ENCODE peak calls at places on chromosomes 3 and 15, in six cellular contexts. One of them, this sample, is unnamed.
A peak's percentile ranks its signal among the peaks of the same experiment; 100 is the strongest.

GRCh38 chr15:57297630-57298029 is 78.7 kb upstream of the CGNL1 start:
- DNase-seq in esophagus muscularis mucosa: no peak
- DNase-seq in adrenal gland: no peak
- DNase-seq in spleen: no peak
- DNase-seq in uterus: no peak
- DNase-seq in Peyer's patch: no peak
- DNase-seq in this sample: no peak

GRCh38 chr3:14606663-14607339 is 44.8 kb upstream of the CCDC174 start:
- DNase-seq in esophagus muscularis mucosa: no peak
- DNase-seq in adrenal gland: no peak
- DNase-seq in spleen: no peak
- DNase-seq in uterus: no peak
- DNase-seq in Peyer's patch: no peak
- DNase-seq in this sample: no peak

GRCh38 chr15:27665002-27665401 is 434.1 kb downstream of the OCA2 start:
- DNase-seq in esophagus muscularis mucosa: peak; percentile 57
- DNase-seq in adrenal gland: no peak
- DNase-seq in spleen: no peak
- DNase-seq in uterus: no peak
- DNase-seq in Peyer's patch: no peak
- DNase-seq in this sample: no peak

GRCh38 chr3:183980408-183980807 is 37.3 kb downstream of the ABCC5 start:
- DNase-seq in esophagus muscularis mucosa: no peak
- DNase-seq in adrenal gland: no peak
- DNase-seq in spleen: no peak
- DNase-seq in uterus: no peak
- DNase-seq in Peyer's patch: no peak
- DNase-seq in this sample: no peak

GRCh38 chr3:11563159-11563558 is 80.6 kb downstream of the VGLL4 start:
- DNase-seq in esophagus muscularis mucosa: no peak
- DNase-seq in adrenal gland: no peak
- DNase-seq in spleen: peak; percentile 61
- DNase-seq in uterus: peak; percentile 14
- DNase-seq in Peyer's patch: no peak
- DNase-seq in this sample: no peak

GRCh38 chr3:106570426-106570825 is 701.6 kb upstream of the CBLB start:
- DNase-seq in esophagus muscularis mucosa: no peak
- DNase-seq in adrenal gland: no peak
- DNase-seq in spleen: no peak
- DNase-seq in uterus: no peak
- DNase-seq in Peyer's patch: no peak
- DNase-seq in this sample: no peak

GRCh38 chr3:116815831-116816588 is 106.4 kb downstream of the TUSC7 start:
- DNase-seq in esophagus muscularis mucosa: no peak
- DNase-seq in adrenal gland: peak; percentile 18
- DNase-seq in spleen: no peak
- DNase-seq in uterus: peak; percentile 19
- DNase-seq in Peyer's patch: no peak
- DNase-seq in this sample: no peak

GRCh38 chr3:79012946-79013362 is 754.8 kb downstream of the ROBO1 start:
- DNase-seq in esophagus muscularis mucosa: no peak
- DNase-seq in adrenal gland: no peak
- DNase-seq in spleen: no peak
- DNase-seq in uterus: no peak
- DNase-seq in Peyer's patch: no peak
- DNase-seq in this sample: no peak

GRCh38 chr3:128875556-128876120 is 3.8 kb upstream of the ACAD9 start:
- DNase-seq in esophagus muscularis mucosa: no peak
- DNase-seq in adrenal gland: peak; percentile 43
- DNase-seq in spleen: peak; percentile 78
- DNase-seq in uterus: no peak
- DNase-seq in Peyer's patch: no peak
- DNase-seq in this sample: no peak

GRCh38 chr3:107981471-107982111 is 109.2 kb downstream of the CD47 start:
- DNase-seq in esophagus muscularis mucosa: no peak
- DNase-seq in adrenal gland: no peak
- DNase-seq in spleen: no peak
- DNase-seq in uterus: no peak
- DNase-seq in Peyer's patch: no peak
- DNase-seq in this sample: no peak

GRCh38 chr3:152688313-152688712 is 146.6 kb upstream of the P2RY1 start:
- DNase-seq in esophagus muscularis mucosa: no peak
- DNase-seq in adrenal gland: no peak
- DNase-seq in spleen: no peak
- DNase-seq in uterus: no peak
- DNase-seq in Peyer's patch: no peak
- DNase-seq in this sample: peak; percentile 3

GRCh38 chr3:83873550-83873949 is 1085.2 kb upstream of the CADM2 start:
- DNase-seq in esophagus muscularis mucosa: no peak
- DNase-seq in adrenal gland: no peak
- DNase-seq in spleen: no peak
- DNase-seq in uterus: no peak
- DNase-seq in Peyer's patch: no peak
- DNase-seq in this sample: no peak

GRCh38 chr15:47718474-47719440 is 1.5 kb downstream of the SEMA6D start:
- DNase-seq in esophagus muscularis mucosa: no peak
- DNase-seq in adrenal gland: no peak
- DNase-seq in spleen: no peak
- DNase-seq in uterus: no peak
- DNase-seq in Peyer's patch: peak; percentile 62
- DNase-seq in this sample: no peak

GRCh38 chr15:83108266-83109219 is 1.1 kb downstream of the TM6SF1 start:
- DNase-seq in esophagus muscularis mucosa: no peak
- DNase-seq in adrenal gland: peak; percentile 73
- DNase-seq in spleen: peak; percentile 90
- DNase-seq in uterus: peak; percentile 15
- DNase-seq in Peyer's patch: no peak
- DNase-seq in this sample: no peak

GRCh38 chr15:36230741-36231140 is 348.7 kb upstream of the CDIN1 start:
- DNase-seq in esophagus muscularis mucosa: no peak
- DNase-seq in adrenal gland: no peak
- DNase-seq in spleen: no peak
- DNase-seq in uterus: no peak
- DNase-seq in Peyer's patch: no peak
- DNase-seq in this sample: no peak

GRCh38 chr3:165854696-165855095 is 17.5 kb upstream of the BCHE start:
- DNase-seq in esophagus muscularis mucosa: no peak
- DNase-seq in adrenal gland: no peak
- DNase-seq in spleen: no peak
- DNase-seq in uterus: no peak
- DNase-seq in Peyer's patch: no peak
- DNase-seq in this sample: no peak

GRCh38 chr3:123540285-123540684 is 44.6 kb downstream of the HACD2 start:
- DNase-seq in esophagus muscularis mucosa: no peak
- DNase-seq in adrenal gland: no peak
- DNase-seq in spleen: no peak
- DNase-seq in uterus: no peak
- DNase-seq in Peyer's patch: no peak
- DNase-seq in this sample: no peak

DNA sequence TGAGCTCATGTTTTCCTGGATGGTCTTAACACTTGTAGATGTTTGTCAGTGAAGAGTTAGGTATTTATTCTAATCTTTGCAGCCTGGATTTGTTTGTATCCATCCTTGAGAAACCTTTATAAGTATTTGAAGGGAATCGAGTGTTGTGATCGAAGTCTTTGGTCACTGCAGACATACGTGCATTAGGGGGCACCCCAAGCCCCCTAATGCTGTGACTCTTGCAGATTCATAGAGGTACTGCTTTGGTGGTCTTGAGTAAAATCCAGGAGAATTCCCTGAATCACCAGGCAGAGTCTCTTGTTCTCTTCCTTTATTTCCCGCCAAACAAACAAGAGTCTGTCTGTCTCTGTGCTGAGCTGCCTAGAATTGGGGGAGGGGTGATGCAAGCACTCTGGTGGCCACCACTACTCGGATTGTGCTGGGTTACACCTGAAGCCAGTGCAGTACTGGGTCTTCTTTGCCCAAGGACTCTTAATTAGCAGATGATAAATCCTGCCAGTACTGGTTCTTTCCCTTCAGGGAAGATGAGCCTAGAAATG is 170.5 kb upstream of the POU1F1 start:
- DNase-seq in esophagus muscularis mucosa: no peak
- DNase-seq in adrenal gland: no peak
- DNase-seq in spleen: no peak
- DNase-seq in uterus: no peak
- DNase-seq in Peyer's patch: no peak
- DNase-seq in this sample: no peak
- TF ChIP-seq POLR2A in esophagus muscularis mucosa: no peak
- TF ChIP-seq POLR2A in adrenal gland: no peak
- TF ChIP-seq POLR2A in spleen: no peak
- TF ChIP-seq POLR2A in uterus: no peak
- TF ChIP-seq POLR2A in Peyer's patch: no peak
- TF ChIP-seq POLR2A in this sample: no peak

GRCh38 chr15:78007211-78007956 is 70.1 kb downstream of the TBC1D2B start:
- DNase-seq in esophagus muscularis mucosa: no peak
- DNase-seq in adrenal gland: no peak
- DNase-seq in spleen: no peak
- DNase-seq in uterus: no peak
- DNase-seq in Peyer's patch: no peak
- DNase-seq in this sample: no peak

GRCh38 chr15:78016860-78017259 is 60.7 kb downstream of the TBC1D2B start:
- DNase-seq in esophagus muscularis mucosa: no peak
- DNase-seq in adrenal gland: peak; percentile 42
- DNase-seq in spleen: no peak
- DNase-seq in uterus: no peak
- DNase-seq in Peyer's patch: no peak
- DNase-seq in this sample: no peak

GRCh38 chr15:78007965-78008886 is 69.3 kb downstream of the TBC1D2B start:
- DNase-seq in esophagus muscularis mucosa: no peak
- DNase-seq in adrenal gland: peak; percentile 94
- DNase-seq in spleen: no peak
- DNase-seq in uterus: peak; percentile 86
- DNase-seq in Peyer's patch: no peak
- DNase-seq in this sample: peak; percentile 47

GRCh38 chr15:78010112-78010511 is 67.4 kb downstream of the TBC1D2B start:
- DNase-seq in esophagus muscularis mucosa: no peak
- DNase-seq in adrenal gland: no peak
- DNase-seq in spleen: no peak
- DNase-seq in uterus: no peak
- DNase-seq in Peyer's patch: no peak
- DNase-seq in this sample: no peak

DNA sequence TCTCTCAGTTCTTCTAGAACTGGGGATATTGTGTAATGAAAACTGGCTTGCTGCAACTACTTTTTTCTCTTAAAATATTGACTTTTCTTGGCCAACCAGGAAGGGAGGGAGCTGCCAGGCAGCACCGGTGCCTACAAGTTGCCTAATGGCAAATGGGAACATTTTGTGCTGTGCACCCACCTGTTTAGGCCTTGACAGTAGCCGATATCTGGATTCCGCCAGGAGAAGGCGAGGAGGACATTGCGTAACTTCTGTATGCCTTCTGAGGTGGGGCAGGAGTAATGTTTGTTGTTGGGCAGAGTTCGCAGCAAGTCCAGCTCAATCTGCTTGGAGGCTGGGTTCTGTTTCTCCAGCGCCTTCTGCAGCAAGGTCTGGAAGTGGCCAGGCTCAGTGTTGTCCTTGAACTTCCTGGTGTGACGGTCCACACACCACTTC is 64.9 kb downstream of the TBC1D2B start:
- DNase-seq in esophagus muscularis mucosa: no peak
- DNase-seq in adrenal gland: peak; percentile 63
- DNase-seq in spleen: no peak
- DNase-seq in uterus: no peak
- DNase-seq in Peyer's patch: peak; percentile 72
- DNase-seq in this sample: no peak
- TF ChIP-seq POLR2A in esophagus muscularis mucosa: no peak
- TF ChIP-seq POLR2A in adrenal gland: no peak
- TF ChIP-seq POLR2A in spleen: no peak
- TF ChIP-seq POLR2A in uterus: no peak
- TF ChIP-seq POLR2A in Peyer's patch: no peak
- TF ChIP-seq POLR2A in this sample: no peak

DNA sequence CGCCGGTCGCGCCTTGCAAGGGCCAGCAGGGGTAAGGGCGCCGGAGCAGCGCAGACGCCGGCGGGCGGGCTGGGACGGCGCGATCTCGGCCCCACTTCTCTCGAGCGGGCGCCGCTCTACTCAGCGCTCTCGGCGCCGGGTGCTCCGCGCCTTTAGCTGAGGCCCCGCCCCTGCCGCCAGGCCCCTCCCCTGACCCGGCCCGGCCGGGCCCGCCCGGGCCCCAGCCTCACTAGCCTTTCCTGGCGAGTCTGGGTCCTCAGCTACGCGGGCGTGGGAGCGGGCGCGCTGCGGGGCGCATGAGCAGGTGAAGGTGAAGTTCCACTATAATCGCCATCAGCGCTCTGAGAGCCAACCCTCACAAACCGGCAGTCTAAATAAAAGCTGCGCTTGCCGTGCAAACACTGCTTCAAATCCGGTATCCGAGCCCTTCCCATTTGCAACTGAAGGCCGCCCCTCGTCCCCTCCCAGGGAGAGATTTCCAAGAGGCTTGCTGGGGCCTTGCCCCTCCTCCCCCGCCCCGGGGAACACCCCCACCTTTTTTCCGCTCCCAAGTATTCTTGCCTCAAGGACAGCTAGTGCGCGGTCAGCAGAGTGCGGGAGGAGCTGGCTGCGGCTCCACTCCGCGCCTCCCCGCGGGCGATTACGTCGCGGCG is at the start of gene RPP25:
- DNase-seq in esophagus muscularis mucosa: no peak
- DNase-seq in adrenal gland: peak; percentile 88
- DNase-seq in spleen: peak; percentile 93
- DNase-seq in uterus: peak; percentile 78
- DNase-seq in Peyer's patch: peak; percentile 93
- DNase-seq in this sample: no peak
- TF ChIP-seq POLR2A in esophagus muscularis mucosa: no peak
- TF ChIP-seq POLR2A in adrenal gland: peak; percentile 61
- TF ChIP-seq POLR2A in spleen: no peak
- TF ChIP-seq POLR2A in uterus: peak; percentile 62
- TF ChIP-seq POLR2A in Peyer's patch: peak; percentile 82
- TF ChIP-seq POLR2A in this sample: no peak

DNA sequence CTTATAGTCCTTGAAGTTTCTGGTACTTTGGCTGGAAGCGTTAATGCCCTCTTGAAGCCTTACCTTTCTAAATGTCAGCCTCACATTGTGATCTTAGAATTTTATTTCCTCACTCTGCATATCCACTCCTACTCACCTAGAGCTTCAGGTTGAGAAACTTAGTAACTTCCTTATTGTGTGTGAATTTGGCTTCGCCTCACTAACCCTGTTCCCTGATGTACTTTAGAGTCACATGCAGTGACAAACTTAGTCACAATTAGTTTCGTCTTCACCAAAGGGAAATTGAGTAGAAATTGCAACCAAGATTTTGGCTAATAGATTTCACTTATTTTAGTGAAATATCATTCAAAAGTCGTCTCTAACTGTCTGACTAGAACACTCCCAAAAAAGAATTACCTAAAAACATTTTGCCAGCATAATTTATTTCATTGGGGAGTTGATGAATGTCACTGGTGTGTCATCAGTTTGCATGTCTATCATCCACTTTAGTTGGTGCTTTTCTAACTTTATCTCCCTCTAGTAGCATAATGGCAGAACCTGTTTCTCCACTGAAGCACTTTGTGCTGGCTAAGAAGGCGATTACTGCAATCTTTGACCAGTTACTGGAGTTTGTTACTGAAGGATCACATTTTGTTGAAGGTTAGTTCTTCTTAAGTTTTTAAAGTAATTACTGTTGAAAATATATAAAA is 960 bp downstream of the MFN1 start:
- DNase-seq in esophagus muscularis mucosa: no peak
- DNase-seq in adrenal gland: no peak
- DNase-seq in spleen: no peak
- DNase-seq in uterus: no peak
- DNase-seq in Peyer's patch: no peak
- DNase-seq in this sample: no peak
- TF ChIP-seq POLR2A in esophagus muscularis mucosa: no peak
- TF ChIP-seq POLR2A in adrenal gland: no peak
- TF ChIP-seq POLR2A in spleen: no peak
- TF ChIP-seq POLR2A in uterus: no peak
- TF ChIP-seq POLR2A in Peyer's patch: no peak
- TF ChIP-seq POLR2A in this sample: no peak